ENCODE peak calls at places on chromosomes 16 and 17, in ten cellular contexts. One of them, this sample, is unnamed.

GRCh38 chr17:39801055-39801454 is 63.1 kb downstream of the IKZF3 start:
- DNase-seq in stimulated activated CD4-positive, alpha-beta T cell treated with anti-CD3 and anti-CD28 coated beads, Interleukin-12 subunit alpha, Interleukin-12 subunit beta, amount 100 ng/mL, for 48 hours: no peak
- DNase-seq in stimulated activated naive CD4-positive, alpha-beta T cell: no peak
- DNase-seq in activated CD8-positive, alpha-beta memory T cell treated with anti-CD3 and anti-CD28 coated beads for 1 hour: no peak
- DNase-seq in HCEC 1CT: no peak
- DNase-seq in M059J: no peak
- DNase-seq in fibroblast of mammary gland: no peak
- DNase-seq in cardiac muscle cell: no peak
- DNase-seq in pons: no peak
- DNase-seq in T47D: no peak
- DNase-seq in this sample: no peak

GRCh38 chr17:48335858-48336500 is 94.0 kb downstream of the SKAP1 start:
- DNase-seq in stimulated activated CD4-positive, alpha-beta T cell treated with anti-CD3 and anti-CD28 coated beads, Interleukin-12 subunit alpha, Interleukin-12 subunit beta, amount 100 ng/mL, for 48 hours: peak; percentile 37
- DNase-seq in stimulated activated naive CD4-positive, alpha-beta T cell: no peak
- DNase-seq in activated CD8-positive, alpha-beta memory T cell treated with anti-CD3 and anti-CD28 coated beads for 1 hour: no peak
- DNase-seq in HCEC 1CT: peak; percentile 61
- DNase-seq in M059J: peak; percentile 69
- DNase-seq in fibroblast of mammary gland: peak; percentile 73
- DNase-seq in cardiac muscle cell: peak; percentile 67
- DNase-seq in pons: peak; percentile 79
- DNase-seq in T47D: peak; percentile 18
- DNase-seq in this sample: peak; percentile 74

GRCh38 chr17:37239690-37240344 is 136.0 kb upstream of the C17orf78 start:
- DNase-seq in stimulated activated CD4-positive, alpha-beta T cell treated with anti-CD3 and anti-CD28 coated beads, Interleukin-12 subunit alpha, Interleukin-12 subunit beta, amount 100 ng/mL, for 48 hours: no peak
- DNase-seq in stimulated activated naive CD4-positive, alpha-beta T cell: no peak
- DNase-seq in activated CD8-positive, alpha-beta memory T cell treated with anti-CD3 and anti-CD28 coated beads for 1 hour: no peak
- DNase-seq in HCEC 1CT: peak; percentile 41
- DNase-seq in M059J: peak; percentile 9
- DNase-seq in fibroblast of mammary gland: peak; percentile 56
- DNase-seq in cardiac muscle cell: peak; percentile 65
- DNase-seq in pons: peak; percentile 19
- DNase-seq in T47D: peak; percentile 23
- DNase-seq in this sample: peak; percentile 28

GRCh38 chr17:2940352-2940751 is 123.1 kb downstream of the OR1D5 start:
- DNase-seq in stimulated activated CD4-positive, alpha-beta T cell treated with anti-CD3 and anti-CD28 coated beads, Interleukin-12 subunit alpha, Interleukin-12 subunit beta, amount 100 ng/mL, for 48 hours: no peak
- DNase-seq in stimulated activated naive CD4-positive, alpha-beta T cell: no peak
- DNase-seq in activated CD8-positive, alpha-beta memory T cell treated with anti-CD3 and anti-CD28 coated beads for 1 hour: no peak
- DNase-seq in HCEC 1CT: no peak
- DNase-seq in M059J: no peak
- DNase-seq in fibroblast of mammary gland: no peak
- DNase-seq in cardiac muscle cell: peak; percentile 63
- DNase-seq in pons: peak; percentile 45
- DNase-seq in T47D: no peak
- DNase-seq in this sample: no peak

GRCh38 chr17:27403480-27404005 is 52.7 kb upstream of the KSR1 start:
- DNase-seq in stimulated activated CD4-positive, alpha-beta T cell treated with anti-CD3 and anti-CD28 coated beads, Interleukin-12 subunit alpha, Interleukin-12 subunit beta, amount 100 ng/mL, for 48 hours: no peak
- DNase-seq in stimulated activated naive CD4-positive, alpha-beta T cell: no peak
- DNase-seq in activated CD8-positive, alpha-beta memory T cell treated with anti-CD3 and anti-CD28 coated beads for 1 hour: no peak
- DNase-seq in HCEC 1CT: no peak
- DNase-seq in M059J: no peak
- DNase-seq in fibroblast of mammary gland: no peak
- DNase-seq in cardiac muscle cell: peak; percentile 17
- DNase-seq in pons: no peak
- DNase-seq in T47D: no peak
- DNase-seq in this sample: no peak

GRCh38 chr16:80974649-80975376 is 31.9 kb downstream of the CMC2 start:
- DNase-seq in stimulated activated CD4-positive, alpha-beta T cell treated with anti-CD3 and anti-CD28 coated beads, Interleukin-12 subunit alpha, Interleukin-12 subunit beta, amount 100 ng/mL, for 48 hours: no peak
- DNase-seq in stimulated activated naive CD4-positive, alpha-beta T cell: no peak
- DNase-seq in activated CD8-positive, alpha-beta memory T cell treated with anti-CD3 and anti-CD28 coated beads for 1 hour: no peak
- DNase-seq in HCEC 1CT: peak; percentile 3
- DNase-seq in M059J: no peak
- DNase-seq in fibroblast of mammary gland: peak; percentile 6
- DNase-seq in cardiac muscle cell: no peak
- DNase-seq in pons: peak; percentile 32
- DNase-seq in T47D: no peak
- DNase-seq in this sample: peak; percentile 6

GRCh38 chr17:50681260-50682200 is 26.2 kb downstream of the ANKRD40 start:
- DNase-seq in stimulated activated CD4-positive, alpha-beta T cell treated with anti-CD3 and anti-CD28 coated beads, Interleukin-12 subunit alpha, Interleukin-12 subunit beta, amount 100 ng/mL, for 48 hours: no peak
- DNase-seq in stimulated activated naive CD4-positive, alpha-beta T cell: no peak
- DNase-seq in activated CD8-positive, alpha-beta memory T cell treated with anti-CD3 and anti-CD28 coated beads for 1 hour: no peak
- DNase-seq in HCEC 1CT: peak; percentile 65
- DNase-seq in M059J: peak; percentile 76
- DNase-seq in fibroblast of mammary gland: peak; percentile 81
- DNase-seq in cardiac muscle cell: peak; percentile 87
- DNase-seq in pons: peak; percentile 55
- DNase-seq in T47D: peak; percentile 81
- DNase-seq in this sample: peak; percentile 78

GRCh38 chr17:65455154-65455971 is 106.1 kb downstream of the AXIN2 start:
- DNase-seq in stimulated activated CD4-positive, alpha-beta T cell treated with anti-CD3 and anti-CD28 coated beads, Interleukin-12 subunit alpha, Interleukin-12 subunit beta, amount 100 ng/mL, for 48 hours: no peak
- DNase-seq in stimulated activated naive CD4-positive, alpha-beta T cell: no peak
- DNase-seq in activated CD8-positive, alpha-beta memory T cell treated with anti-CD3 and anti-CD28 coated beads for 1 hour: no peak
- DNase-seq in HCEC 1CT: no peak
- DNase-seq in M059J: no peak
- DNase-seq in fibroblast of mammary gland: no peak
- DNase-seq in cardiac muscle cell: no peak
- DNase-seq in pons: no peak
- DNase-seq in T47D: no peak
- DNase-seq in this sample: no peak

GRCh38 chr16:2031081-2031577 is 4.4 kb downstream of the NHERF2 start:
- DNase-seq in stimulated activated CD4-positive, alpha-beta T cell treated with anti-CD3 and anti-CD28 coated beads, Interleukin-12 subunit alpha, Interleukin-12 subunit beta, amount 100 ng/mL, for 48 hours: no peak
- DNase-seq in stimulated activated naive CD4-positive, alpha-beta T cell: no peak
- DNase-seq in activated CD8-positive, alpha-beta memory T cell treated with anti-CD3 and anti-CD28 coated beads for 1 hour: no peak
- DNase-seq in HCEC 1CT: no peak
- DNase-seq in M059J: no peak
- DNase-seq in fibroblast of mammary gland: no peak
- DNase-seq in cardiac muscle cell: no peak
- DNase-seq in pons: no peak
- DNase-seq in T47D: no peak
- DNase-seq in this sample: no peak

GRCh38 chr17:45305532-45306087 is 11.2 kb downstream of the MAP3K14 start:
- DNase-seq in stimulated activated CD4-positive, alpha-beta T cell treated with anti-CD3 and anti-CD28 coated beads, Interleukin-12 subunit alpha, Interleukin-12 subunit beta, amount 100 ng/mL, for 48 hours: no peak
- DNase-seq in stimulated activated naive CD4-positive, alpha-beta T cell: no peak
- DNase-seq in activated CD8-positive, alpha-beta memory T cell treated with anti-CD3 and anti-CD28 coated beads for 1 hour: no peak
- DNase-seq in HCEC 1CT: peak; percentile 88
- DNase-seq in M059J: peak; percentile 86
- DNase-seq in fibroblast of mammary gland: peak; percentile 76
- DNase-seq in cardiac muscle cell: peak; percentile 65
- DNase-seq in pons: no peak
- DNase-seq in T47D: no peak
- DNase-seq in this sample: no peak

GRCh38 chr16:87965973-87966667 is 14.9 kb downstream of the BANP start:
- DNase-seq in stimulated activated CD4-positive, alpha-beta T cell treated with anti-CD3 and anti-CD28 coated beads, Interleukin-12 subunit alpha, Interleukin-12 subunit beta, amount 100 ng/mL, for 48 hours: no peak
- DNase-seq in stimulated activated naive CD4-positive, alpha-beta T cell: no peak
- DNase-seq in activated CD8-positive, alpha-beta memory T cell treated with anti-CD3 and anti-CD28 coated beads for 1 hour: no peak
- DNase-seq in HCEC 1CT: no peak
- DNase-seq in M059J: peak; percentile 46
- DNase-seq in fibroblast of mammary gland: peak; percentile 69
- DNase-seq in cardiac muscle cell: peak; percentile 67
- DNase-seq in pons: no peak
- DNase-seq in T47D: no peak
- DNase-seq in this sample: no peak

GRCh38 chr17:40577611-40578065 is 12.4 kb upstream of the CCR7 start:
- DNase-seq in stimulated activated CD4-positive, alpha-beta T cell treated with anti-CD3 and anti-CD28 coated beads, Interleukin-12 subunit alpha, Interleukin-12 subunit beta, amount 100 ng/mL, for 48 hours: no peak
- DNase-seq in stimulated activated naive CD4-positive, alpha-beta T cell: no peak
- DNase-seq in activated CD8-positive, alpha-beta memory T cell treated with anti-CD3 and anti-CD28 coated beads for 1 hour: no peak
- DNase-seq in HCEC 1CT: no peak
- DNase-seq in M059J: no peak
- DNase-seq in fibroblast of mammary gland: no peak
- DNase-seq in cardiac muscle cell: no peak
- DNase-seq in pons: no peak
- DNase-seq in T47D: no peak
- DNase-seq in this sample: no peak

GRCh38 chr16:47977802-47978201 is 178.0 kb downstream of the ABCC12 start:
- DNase-seq in stimulated activated CD4-positive, alpha-beta T cell treated with anti-CD3 and anti-CD28 coated beads, Interleukin-12 subunit alpha, Interleukin-12 subunit beta, amount 100 ng/mL, for 48 hours: no peak
- DNase-seq in stimulated activated naive CD4-positive, alpha-beta T cell: no peak
- DNase-seq in activated CD8-positive, alpha-beta memory T cell treated with anti-CD3 and anti-CD28 coated beads for 1 hour: no peak
- DNase-seq in HCEC 1CT: no peak
- DNase-seq in M059J: no peak
- DNase-seq in fibroblast of mammary gland: no peak
- DNase-seq in cardiac muscle cell: no peak
- DNase-seq in pons: no peak
- DNase-seq in T47D: no peak
- DNase-seq in this sample: no peak

GRCh38 chr17:31877911-31878702 is 19.1 kb upstream of the COPRS start:
- DNase-seq in stimulated activated CD4-positive, alpha-beta T cell treated with anti-CD3 and anti-CD28 coated beads, Interleukin-12 subunit alpha, Interleukin-12 subunit beta, amount 100 ng/mL, for 48 hours: peak; percentile 19
- DNase-seq in stimulated activated naive CD4-positive, alpha-beta T cell: no peak
- DNase-seq in activated CD8-positive, alpha-beta memory T cell treated with anti-CD3 and anti-CD28 coated beads for 1 hour: no peak
- DNase-seq in HCEC 1CT: no peak
- DNase-seq in M059J: peak; percentile 89
- DNase-seq in fibroblast of mammary gland: peak; percentile 12
- DNase-seq in cardiac muscle cell: no peak
- DNase-seq in pons: no peak
- DNase-seq in T47D: no peak
- DNase-seq in this sample: no peak

GRCh38 chr17:39196191-39196819 is 1.2 kb downstream of the CACNB1 start:
- DNase-seq in stimulated activated CD4-positive, alpha-beta T cell treated with anti-CD3 and anti-CD28 coated beads, Interleukin-12 subunit alpha, Interleukin-12 subunit beta, amount 100 ng/mL, for 48 hours: no peak
- DNase-seq in stimulated activated naive CD4-positive, alpha-beta T cell: no peak
- DNase-seq in activated CD8-positive, alpha-beta memory T cell treated with anti-CD3 and anti-CD28 coated beads for 1 hour: no peak
- DNase-seq in HCEC 1CT: no peak
- DNase-seq in M059J: no peak
- DNase-seq in fibroblast of mammary gland: no peak
- DNase-seq in cardiac muscle cell: no peak
- DNase-seq in pons: no peak
- DNase-seq in T47D: no peak
- DNase-seq in this sample: no peak

GRCh38 chr16:28261916-28262315 is 30.4 kb upstream of the SBK1 start:
- DNase-seq in stimulated activated CD4-positive, alpha-beta T cell treated with anti-CD3 and anti-CD28 coated beads, Interleukin-12 subunit alpha, Interleukin-12 subunit beta, amount 100 ng/mL, for 48 hours: no peak
- DNase-seq in stimulated activated naive CD4-positive, alpha-beta T cell: no peak
- DNase-seq in activated CD8-positive, alpha-beta memory T cell treated with anti-CD3 and anti-CD28 coated beads for 1 hour: no peak
- DNase-seq in HCEC 1CT: no peak
- DNase-seq in M059J: no peak
- DNase-seq in fibroblast of mammary gland: no peak
- DNase-seq in cardiac muscle cell: no peak
- DNase-seq in pons: no peak
- DNase-seq in T47D: no peak
- DNase-seq in this sample: peak; percentile 26

GRCh38 chr17:39404542-39405378 is 3.3 kb upstream of the FBXL20 start:
- DNase-seq in stimulated activated CD4-positive, alpha-beta T cell treated with anti-CD3 and anti-CD28 coated beads, Interleukin-12 subunit alpha, Interleukin-12 subunit beta, amount 100 ng/mL, for 48 hours: peak; percentile 31
- DNase-seq in stimulated activated naive CD4-positive, alpha-beta T cell: no peak
- DNase-seq in activated CD8-positive, alpha-beta memory T cell treated with anti-CD3 and anti-CD28 coated beads for 1 hour: no peak
- DNase-seq in HCEC 1CT: peak; percentile 93
- DNase-seq in M059J: peak; percentile 83
- DNase-seq in fibroblast of mammary gland: peak; percentile 93
- DNase-seq in cardiac muscle cell: peak; percentile 85
- DNase-seq in pons: no peak
- DNase-seq in T47D: no peak
- DNase-seq in this sample: peak; percentile 9

GRCh38 chr16:9677301-9677653 is 505.0 kb downstream of the GRIN2A start:
- DNase-seq in stimulated activated CD4-positive, alpha-beta T cell treated with anti-CD3 and anti-CD28 coated beads, Interleukin-12 subunit alpha, Interleukin-12 subunit beta, amount 100 ng/mL, for 48 hours: no peak
- DNase-seq in stimulated activated naive CD4-positive, alpha-beta T cell: no peak
- DNase-seq in activated CD8-positive, alpha-beta memory T cell treated with anti-CD3 and anti-CD28 coated beads for 1 hour: no peak
- DNase-seq in HCEC 1CT: no peak
- DNase-seq in M059J: no peak
- DNase-seq in fibroblast of mammary gland: no peak
- DNase-seq in cardiac muscle cell: no peak
- DNase-seq in pons: no peak
- DNase-seq in T47D: no peak
- DNase-seq in this sample: no peak

GRCh38 chr17:80320496-80320895 is 59.8 kb downstream of the RNF213 start:
- DNase-seq in stimulated activated CD4-positive, alpha-beta T cell treated with anti-CD3 and anti-CD28 coated beads, Interleukin-12 subunit alpha, Interleukin-12 subunit beta, amount 100 ng/mL, for 48 hours: no peak
- DNase-seq in stimulated activated naive CD4-positive, alpha-beta T cell: no peak
- DNase-seq in activated CD8-positive, alpha-beta memory T cell treated with anti-CD3 and anti-CD28 coated beads for 1 hour: no peak
- DNase-seq in HCEC 1CT: no peak
- DNase-seq in M059J: no peak
- DNase-seq in fibroblast of mammary gland: no peak
- DNase-seq in cardiac muscle cell: no peak
- DNase-seq in pons: no peak
- DNase-seq in T47D: no peak
- DNase-seq in this sample: no peak

GRCh38 chr17:15463363-15463762 is 4.1 kb downstream of the CDRT4 start:
- DNase-seq in stimulated activated CD4-positive, alpha-beta T cell treated with anti-CD3 and anti-CD28 coated beads, Interleukin-12 subunit alpha, Interleukin-12 subunit beta, amount 100 ng/mL, for 48 hours: no peak
- DNase-seq in stimulated activated naive CD4-positive, alpha-beta T cell: no peak
- DNase-seq in activated CD8-positive, alpha-beta memory T cell treated with anti-CD3 and anti-CD28 coated beads for 1 hour: no peak
- DNase-seq in HCEC 1CT: peak; percentile 79
- DNase-seq in M059J: peak; percentile 87
- DNase-seq in fibroblast of mammary gland: peak; percentile 77
- DNase-seq in cardiac muscle cell: peak; percentile 77
- DNase-seq in pons: peak; percentile 37
- DNase-seq in T47D: peak; percentile 8
- DNase-seq in this sample: no peak

GRCh38 chr17:37124825-37125181 is 176.0 kb downstream of the AATF start:
- DNase-seq in stimulated activated CD4-positive, alpha-beta T cell treated with anti-CD3 and anti-CD28 coated beads, Interleukin-12 subunit alpha, Interleukin-12 subunit beta, amount 100 ng/mL, for 48 hours: no peak
- DNase-seq in stimulated activated naive CD4-positive, alpha-beta T cell: no peak
- DNase-seq in activated CD8-positive, alpha-beta memory T cell treated with anti-CD3 and anti-CD28 coated beads for 1 hour: no peak
- DNase-seq in HCEC 1CT: no peak
- DNase-seq in M059J: no peak
- DNase-seq in fibroblast of mammary gland: no peak
- DNase-seq in cardiac muscle cell: no peak
- DNase-seq in pons: no peak
- DNase-seq in T47D: no peak
- DNase-seq in this sample: no peak

GRCh38 chr16:13793788-13794461 is 126.0 kb upstream of the ERCC4 start:
- DNase-seq in stimulated activated CD4-positive, alpha-beta T cell treated with anti-CD3 and anti-CD28 coated beads, Interleukin-12 subunit alpha, Interleukin-12 subunit beta, amount 100 ng/mL, for 48 hours: no peak
- DNase-seq in stimulated activated naive CD4-positive, alpha-beta T cell: no peak
- DNase-seq in activated CD8-positive, alpha-beta memory T cell treated with anti-CD3 and anti-CD28 coated beads for 1 hour: no peak
- DNase-seq in HCEC 1CT: no peak
- DNase-seq in M059J: no peak
- DNase-seq in fibroblast of mammary gland: no peak
- DNase-seq in cardiac muscle cell: no peak
- DNase-seq in pons: peak; percentile 52
- DNase-seq in T47D: no peak
- DNase-seq in this sample: no peak

GRCh38 chr17:63439682-63440081 is 6.4 kb downstream of the CYB561 start:
- DNase-seq in stimulated activated CD4-positive, alpha-beta T cell treated with anti-CD3 and anti-CD28 coated beads, Interleukin-12 subunit alpha, Interleukin-12 subunit beta, amount 100 ng/mL, for 48 hours: no peak
- DNase-seq in stimulated activated naive CD4-positive, alpha-beta T cell: no peak
- DNase-seq in activated CD8-positive, alpha-beta memory T cell treated with anti-CD3 and anti-CD28 coated beads for 1 hour: no peak
- DNase-seq in HCEC 1CT: no peak
- DNase-seq in M059J: peak; percentile 85
- DNase-seq in fibroblast of mammary gland: peak; percentile 79
- DNase-seq in cardiac muscle cell: peak; percentile 76
- DNase-seq in pons: peak; percentile 38
- DNase-seq in T47D: no peak
- DNase-seq in this sample: no peak

GRCh38 chr17:78391843-78392242 is 13.4 kb downstream of the PGS1 start:
- DNase-seq in stimulated activated CD4-positive, alpha-beta T cell treated with anti-CD3 and anti-CD28 coated beads, Interleukin-12 subunit alpha, Interleukin-12 subunit beta, amount 100 ng/mL, for 48 hours: no peak
- DNase-seq in stimulated activated naive CD4-positive, alpha-beta T cell: no peak
- DNase-seq in activated CD8-positive, alpha-beta memory T cell treated with anti-CD3 and anti-CD28 coated beads for 1 hour: no peak
- DNase-seq in HCEC 1CT: peak; percentile 76
- DNase-seq in M059J: peak; percentile 93
- DNase-seq in fibroblast of mammary gland: peak; percentile 54
- DNase-seq in cardiac muscle cell: no peak
- DNase-seq in pons: no peak
- DNase-seq in T47D: no peak
- DNase-seq in this sample: peak; percentile 37

GRCh38 chr17:28372203-28372944 is 880 bp downstream of the SARM1 start:
- DNase-seq in stimulated activated CD4-positive, alpha-beta T cell treated with anti-CD3 and anti-CD28 coated beads, Interleukin-12 subunit alpha, Interleukin-12 subunit beta, amount 100 ng/mL, for 48 hours: no peak
- DNase-seq in stimulated activated naive CD4-positive, alpha-beta T cell: no peak
- DNase-seq in activated CD8-positive, alpha-beta memory T cell treated with anti-CD3 and anti-CD28 coated beads for 1 hour: no peak
- DNase-seq in HCEC 1CT: peak; percentile 15
- DNase-seq in M059J: peak; percentile 30
- DNase-seq in fibroblast of mammary gland: peak; percentile 21
- DNase-seq in cardiac muscle cell: peak; percentile 49
- DNase-seq in pons: no peak
- DNase-seq in T47D: no peak
- DNase-seq in this sample: peak; percentile 60

GRCh38 chr16:80125677-80126076 is 415.1 kb upstream of the DYNLRB2 start:
- DNase-seq in stimulated activated CD4-positive, alpha-beta T cell treated with anti-CD3 and anti-CD28 coated beads, Interleukin-12 subunit alpha, Interleukin-12 subunit beta, amount 100 ng/mL, for 48 hours: no peak
- DNase-seq in stimulated activated naive CD4-positive, alpha-beta T cell: no peak
- DNase-seq in activated CD8-positive, alpha-beta memory T cell treated with anti-CD3 and anti-CD28 coated beads for 1 hour: no peak
- DNase-seq in HCEC 1CT: no peak
- DNase-seq in M059J: no peak
- DNase-seq in fibroblast of mammary gland: no peak
- DNase-seq in cardiac muscle cell: no peak
- DNase-seq in pons: no peak
- DNase-seq in T47D: no peak
- DNase-seq in this sample: no peak

This sample was measured in DMS53.